ENCODE peak calls at places on chromosomes 11 and 22, in eight cellular contexts. X is EH; F is A172; V is activated T-helper 1 cell treated with Interleukin-2 at 50 U/mL for 16 hours; A is skeletal muscle cell; O is stimulated activated CD4-positive, alpha-beta T cell treated with anti-CD3 and anti-CD28 coated beads, Interleukin-15, amount 100 ng/mL, for 24 hours; R is NCI-H2171; B is memory B cell. J is an unnamed sample.

GRCh38 chr11:68839054-68839865 is 2.5 kb downstream of the CPT1A start:
- DNase-seq in X (peak), F (peak), V (peak), A (peak), O (peak), R (peak), B (peak), J (peak)

GRCh38 chr11:128725630-128726461 is 32.0 kb downstream of the FLI1 start:
- DNase-seq in X (peak), F (no peak), V (peak), A (no peak), O (peak), R (no peak), B (peak), J (no peak)

GRCh38 chr11:116958246-116958645 is 120.8 kb upstream of the APOA1 start:
- DNase-seq in X (no peak), F (peak), V (no peak), A (no peak), O (no peak), R (no peak), B (no peak), J (no peak)

GRCh38 chr11:2899080-2899783 is 13.7 kb upstream of the CDKN1C start:
- DNase-seq in X (peak), F (no peak), V (no peak), A (no peak), O (no peak), R (no peak), B (no peak), J (no peak)

GRCh38 chr11:111269146-111269868 is 23.8 kb downstream of the POU2AF2 start:
- DNase-seq in X (peak), F (no peak), V (no peak), A (no peak), O (no peak), R (no peak), B (no peak), J (no peak)

GRCh38 chr22:21734540-21735197 is 925 bp downstream of the YPEL1 start:
- DNase-seq in X (no peak), F (no peak), V (no peak), A (no peak), O (no peak), R (no peak), B (no peak), J (no peak)

GRCh38 chr11:4606231-4607015 is 1.6 kb downstream of the TRIM68 start:
- DNase-seq in X (peak), F (peak), V (no peak), A (peak), O (no peak), R (no peak), B (no peak), J (peak)

GRCh38 chr11:118531597-118532084 is 649 bp downstream of the TMEM25 start:
- DNase-seq in X (no peak), F (no peak), V (no peak), A (no peak), O (no peak), R (no peak), B (no peak), J (no peak)

GRCh38 chr22:31343235-31344191 is 2.6 kb downstream of the PATZ1 start:
- DNase-seq in X (peak), F (no peak), V (no peak), A (no peak), O (peak), R (no peak), B (peak), J (no peak)

GRCh38 chr11:61510178-61510979 is 1.8 kb downstream of the LRRC10B start:
- DNase-seq in X (no peak), F (no peak), V (no peak), A (no peak), O (no peak), R (no peak), B (no peak), J (no peak)

GRCh38 chr22:37817705-37818311 is 5.4 kb upstream of the GALR3 start:
- DNase-seq in X (peak), F (peak), V (peak), A (no peak), O (peak), R (peak), B (peak), J (peak)

GRCh38 chr22:49106136-49106930 is 721.3 kb downstream of the BRD1 start:
- DNase-seq in X (no peak), F (no peak), V (no peak), A (no peak), O (no peak), R (no peak), B (no peak), J (no peak)

GRCh38 chr11:40285520-40285919 is 1173.9 kb downstream of the LRRC4C start:
- DNase-seq in X (no peak), F (no peak), V (no peak), A (no peak), O (no peak), R (no peak), B (no peak), J (no peak)